ENCODE peak calls at places on chromosomes 7 and 10, in eight cellular contexts. F is NCI-H1930; L is ELF-1; I is islet precursor cell; A is Calu3; R is type B pancreatic cell; U is NCI-H2029; Q is activated CD8-positive, alpha-beta memory T cell treated with anti-CD3 and anti-CD28 coated beads for 24 hours. G is an unnamed sample.

GRCh38 chr10:499991-500390 is 189.5 kb downstream of the DIP2C start:
- DNase-seq in F (no peak), L (no peak), I (no peak), A (no peak), R (no peak), U (no peak), Q (no peak), G (no peak)

GRCh38 chr7:142533920-142534319 is 215.4 kb upstream of the PRSS1 start:
- DNase-seq in F (no peak), L (no peak), I (no peak), A (no peak), R (no peak), U (no peak), Q (no peak), G (no peak)

GRCh38 chr7:143362126-143362961 is at the start of gene FAM131B:
- DNase-seq in F (peak), L (no peak), I (no peak), A (no peak), R (no peak), U (no peak), Q (peak), G (no peak)

GRCh38 chr7:150716368-150716767 is at the start of gene GIMAP1:
- DNase-seq in F (no peak), L (no peak), I (peak), A (no peak), R (no peak), U (no peak), Q (peak), G (no peak)

GRCh38 chr10:130341325-130341724 is 205.1 kb downstream of the GLRX3 start:
- DNase-seq in F (no peak), L (peak), I (peak), A (no peak), R (peak), U (no peak), Q (peak), G (no peak)

GRCh38 chr10:80462986-80463741 is 9.1 kb downstream of the TSPAN14 start:
- DNase-seq in F (no peak), L (no peak), I (no peak), A (no peak), R (no peak), U (no peak), Q (no peak), G (no peak)

GRCh38 chr10:108362956-108363355 is 1198.5 kb upstream of the SORCS1 start:
- DNase-seq in F (no peak), L (no peak), I (no peak), A (no peak), R (no peak), U (no peak), Q (no peak), G (no peak)

GRCh38 chr10:7006614-7007013 is 404.2 kb downstream of the SFMBT2 start:
- DNase-seq in F (no peak), L (no peak), I (no peak), A (no peak), R (no peak), U (no peak), Q (no peak), G (no peak)

GRCh38 chr10:55979203-55979602 is 381.9 kb downstream of the ZWINT start:
- DNase-seq in F (no peak), L (peak), I (no peak), A (no peak), R (no peak), U (no peak), Q (no peak), G (no peak)

GRCh38 chr10:117460846-117461765 is 81.4 kb upstream of the EMX2 start:
- DNase-seq in F (no peak), L (no peak), I (no peak), A (no peak), R (no peak), U (no peak), Q (no peak), G (no peak)

GRCh38 chr7:118184392-118184899 is 482 bp downstream of the LSM8 start:
- DNase-seq in F (no peak), L (no peak), I (no peak), A (no peak), R (no peak), U (no peak), Q (no peak), G (no peak)

GRCh38 chr10:88565072-88565471 is 18.0 kb downstream of the RNLS start:
- DNase-seq in F (no peak), L (no peak), I (no peak), A (no peak), R (no peak), U (no peak), Q (no peak), G (peak)

GRCh38 chr7:115707236-115707635 is 323.3 kb downstream of the TFEC start:
- DNase-seq in F (peak), L (no peak), I (no peak), A (peak), R (no peak), U (peak), Q (no peak), G (no peak)

GRCh38 chr10:119215371-119215770 is 8.0 kb downstream of the GRK5 start:
- DNase-seq in F (no peak), L (no peak), I (no peak), A (no peak), R (no peak), U (no peak), Q (no peak), G (no peak)

GRCh38 chr7:44398506-44398905 is 73.1 kb upstream of the CAMK2B start:
- DNase-seq in F (no peak), L (no peak), I (no peak), A (no peak), R (no peak), U (peak), Q (peak), G (no peak)

GRCh38 chr10:61452229-61452651 is 941 bp downstream of the TMEM26 start:
- DNase-seq in F (no peak), L (peak), I (peak), A (no peak), R (no peak), U (no peak), Q (peak), G (no peak)

GRCh38 chr10:123348721-123349120 is 194.5 kb downstream of the BUB3 start:
- DNase-seq in F (peak), L (no peak), I (peak), A (no peak), R (no peak), U (no peak), Q (no peak), G (no peak)

GRCh38 chr7:76225951-76226350 is 24.3 kb downstream of the SRRM3 start:
- DNase-seq in F (no peak), L (no peak), I (no peak), A (no peak), R (no peak), U (no peak), Q (no peak), G (no peak)

GRCh38 chr10:129035052-129035805 is 431.8 kb upstream of the MGMT start:
- DNase-seq in F (no peak), L (no peak), I (no peak), A (no peak), R (no peak), U (no peak), Q (no peak), G (no peak)

GRCh38 chr10:28710227-28710889 is 33.0 kb downstream of the BAMBI start:
- DNase-seq in F (no peak), L (no peak), I (no peak), A (no peak), R (no peak), U (no peak), Q (no peak), G (no peak)

GRCh38 chr10:1293636-1294440 is 237.7 kb downstream of the WDR37 start:
- DNase-seq in F (no peak), L (peak), I (peak), A (no peak), R (no peak), U (no peak), Q (no peak), G (no peak)

GRCh38 chr10:120505866-120506265 is 48.8 kb downstream of the PLPP4 start:
- DNase-seq in F (no peak), L (no peak), I (no peak), A (no peak), R (no peak), U (no peak), Q (no peak), G (no peak)

GRCh38 chr10:132516771-132517725 is 20.5 kb upstream of the INPP5A start:
- DNase-seq in F (no peak), L (peak), I (peak), A (peak), R (no peak), U (no peak), Q (no peak), G (no peak)

GRCh38 chr10:85420501-85421191 is 945.9 kb downstream of the GRID1 start:
- DNase-seq in F (no peak), L (peak), I (peak), A (no peak), R (no peak), U (no peak), Q (no peak), G (no peak)

GRCh38 chr10:62527019-62527827 is 153.1 kb downstream of the ZNF365 start:
- DNase-seq in F (no peak), L (no peak), I (no peak), A (no peak), R (no peak), U (no peak), Q (peak), G (no peak)

GRCh38 chr10:19719320-19719719 is 96.9 kb upstream of the PLXDC2 start:
- DNase-seq in F (no peak), L (no peak), I (no peak), A (no peak), R (no peak), U (peak), Q (no peak), G (no peak)

GRCh38 chr7:144824360-144824759 is 11.5 kb downstream of the TPK1 start:
- DNase-seq in F (no peak), L (no peak), I (no peak), A (no peak), R (no peak), U (no peak), Q (no peak), G (no peak)

GRCh38 chr10:82394122-82394521 is 519.1 kb downstream of the NRG3 start:
- DNase-seq in F (no peak), L (no peak), I (no peak), A (no peak), R (no peak), U (no peak), Q (no peak), G (no peak)